ENCODE peak calls at places on chromosomes 13 and 19, in five cellular contexts. One of them, this sample, is unnamed. For H3K4me1, the result is how much of the 10 kb centered on the place peaks cover.

GRCh38 chr13:74464656-74465055 is 330.5 kb upstream of the KLF12 start:
- DNase-seq in tibial artery: no peak
- DNase-seq in psoas muscle: no peak
- DNase-seq in mesenchymal stem cell: no peak
- DNase-seq in A673: peak
- DNase-seq in this sample: no peak

GRCh38 chr13:46022476-46022875 is 30.1 kb downstream of the ZC3H13 start:
- DNase-seq in tibial artery: no peak
- DNase-seq in psoas muscle: no peak
- DNase-seq in mesenchymal stem cell: no peak
- DNase-seq in A673: no peak
- DNase-seq in this sample: no peak

GRCh38 chr13:28138012-28138755 is at the start of gene PAN3:
- DNase-seq in tibial artery: peak
- DNase-seq in psoas muscle: peak
- DNase-seq in mesenchymal stem cell: peak
- DNase-seq in A673: peak
- DNase-seq in this sample: peak

GRCh38 chr13:113500530-113501265 is 10.2 kb upstream of the DCUN1D2 start:
- DNase-seq in tibial artery: no peak
- DNase-seq in psoas muscle: no peak
- DNase-seq in mesenchymal stem cell: no peak
- DNase-seq in A673: no peak
- DNase-seq in this sample: no peak

GRCh38 chr19:19410553-19411550 is 5.4 kb downstream of the GATAD2A start:
- DNase-seq in tibial artery: no peak
- DNase-seq in psoas muscle: no peak
- DNase-seq in mesenchymal stem cell: no peak
- DNase-seq in A673: no peak
- DNase-seq in this sample: no peak

GRCh38 chr19:15195381-15195964 is 5.3 kb downstream of the NOTCH3 start:
- DNase-seq in tibial artery: peak
- DNase-seq in psoas muscle: peak
- DNase-seq in mesenchymal stem cell: peak
- DNase-seq in A673: peak
- DNase-seq in this sample: no peak

GRCh38 chr19:37691881-37692504 is 27.6 kb downstream of the ZNF607 start:
- DNase-seq in tibial artery: peak
- DNase-seq in psoas muscle: peak
- DNase-seq in mesenchymal stem cell: peak
- DNase-seq in A673: peak
- DNase-seq in this sample: peak

GRCh38 chr19:50398675-50399367 is 14.7 kb downstream of the POLD1 start:
- DNase-seq in tibial artery: no peak
- DNase-seq in psoas muscle: no peak
- DNase-seq in mesenchymal stem cell: no peak
- DNase-seq in A673: no peak
- DNase-seq in this sample: no peak

GRCh38 chr13:111548301-111548700 is 227.9 kb downstream of the TEX29 start:
- DNase-seq in tibial artery: no peak
- DNase-seq in psoas muscle: no peak
- DNase-seq in mesenchymal stem cell: no peak
- DNase-seq in A673: no peak
- DNase-seq in this sample: no peak

GRCh38 chr19:10518444-10519361 is 1.5 kb upstream of the S1PR5 start:
- DNase-seq in tibial artery: no peak
- DNase-seq in psoas muscle: no peak
- DNase-seq in mesenchymal stem cell: no peak
- DNase-seq in A673: no peak
- DNase-seq in this sample: no peak

GRCh38 chr19:29587518-29587986 is 18.5 kb upstream of the POP4 start:
- DNase-seq in tibial artery: no peak
- DNase-seq in psoas muscle: no peak
- DNase-seq in mesenchymal stem cell: peak
- DNase-seq in A673: no peak
- DNase-seq in this sample: no peak

GRCh38 chr19:33641956-33642498 is 20.3 kb downstream of the CHST8 start:
- DNase-seq in tibial artery: no peak
- DNase-seq in psoas muscle: no peak
- DNase-seq in mesenchymal stem cell: no peak
- DNase-seq in A673: no peak
- DNase-seq in this sample: no peak

GRCh38 chr19:11675569-11675968 is 63.2 kb downstream of the ZNF823 start:
- DNase-seq in tibial artery: no peak
- DNase-seq in psoas muscle: no peak
- DNase-seq in mesenchymal stem cell: no peak
- DNase-seq in A673: no peak
- DNase-seq in this sample: no peak

GRCh38 chr13:108176685-108177274 is 38.6 kb downstream of the LIG4 start:
- DNase-seq in tibial artery: no peak
- DNase-seq in psoas muscle: no peak
- DNase-seq in mesenchymal stem cell: peak
- DNase-seq in A673: peak
- DNase-seq in this sample: peak

GRCh38 chr19:44303976-44304568 is 753 bp downstream of the ZNF235 start:
- DNase-seq in tibial artery: no peak
- DNase-seq in psoas muscle: no peak
- DNase-seq in mesenchymal stem cell: peak
- DNase-seq in A673: peak
- DNase-seq in this sample: no peak

GRCh38 chr13:36282818-36283432 is 14.7 kb downstream of the CCDC169 start:
- DNase-seq in tibial artery: no peak
- DNase-seq in psoas muscle: no peak
- DNase-seq in mesenchymal stem cell: peak
- DNase-seq in A673: peak
- DNase-seq in this sample: no peak

GRCh38 chr13:60398949-60399589 is 2.0 kb downstream of the TDRD3 start:
- DNase-seq in tibial artery: no peak
- DNase-seq in psoas muscle: no peak
- DNase-seq in mesenchymal stem cell: peak
- DNase-seq in A673: no peak
- DNase-seq in this sample: no peak

GRCh38 chr13:87954116-87954515 is 282.9 kb downstream of the SLITRK5 start:
- DNase-seq in tibial artery: no peak
- DNase-seq in psoas muscle: no peak
- DNase-seq in mesenchymal stem cell: peak
- DNase-seq in A673: peak
- DNase-seq in this sample: no peak

GRCh38 chr13:67120872-67121531 is 109.1 kb downstream of the PCDH9 start:
- DNase-seq in tibial artery: no peak
- DNase-seq in psoas muscle: no peak
- DNase-seq in mesenchymal stem cell: peak
- DNase-seq in A673: no peak
- DNase-seq in this sample: no peak

GRCh38 chr19:58182577-58182988 is 278 bp upstream of the ZNF274 start:
- DNase-seq in tibial artery: no peak
- DNase-seq in psoas muscle: no peak
- DNase-seq in mesenchymal stem cell: no peak
- DNase-seq in A673: peak
- DNase-seq in this sample: no peak

GRCh38 chr13:50437252-50437651 is 406.2 kb downstream of the DLEU7 start:
- DNase-seq in tibial artery: no peak
- DNase-seq in psoas muscle: no peak
- DNase-seq in mesenchymal stem cell: peak
- DNase-seq in A673: no peak
- DNase-seq in this sample: no peak

GRCh38 chr19:3633559-3633988 is 7.0 kb upstream of the CACTIN start:
- DNase-seq in tibial artery: no peak
- DNase-seq in psoas muscle: no peak
- DNase-seq in mesenchymal stem cell: no peak
- DNase-seq in A673: no peak
- DNase-seq in this sample: no peak

GRCh38 chr13:40772765-40773473 is 1.9 kb upstream of the MRPS31 start:
- DNase-seq in tibial artery: no peak
- DNase-seq in psoas muscle: no peak
- DNase-seq in mesenchymal stem cell: no peak
- DNase-seq in A673: no peak
- DNase-seq in this sample: no peak

GRCh38 chr19:41273076-41273475 is 8.9 kb downstream of the HNRNPUL1 start:
- DNase-seq in tibial artery: no peak
- DNase-seq in psoas muscle: no peak
- DNase-seq in mesenchymal stem cell: no peak
- DNase-seq in A673: no peak
- DNase-seq in this sample: no peak

GRCh38 chr19:29714371-29714952 is 599 bp downstream of the C19orf12 start:
- DNase-seq in tibial artery: no peak
- DNase-seq in psoas muscle: no peak
- DNase-seq in mesenchymal stem cell: no peak
- DNase-seq in A673: no peak
- DNase-seq in this sample: no peak

GRCh38 chr19:7737215-7737614 is 5.3 kb upstream of the CLEC4G start:
- DNase-seq in tibial artery: no peak
- DNase-seq in psoas muscle: no peak
- DNase-seq in mesenchymal stem cell: no peak
- DNase-seq in A673: no peak
- DNase-seq in this sample: no peak

GRCh38 chr19:12969292-12969988 is at the start of gene DAND5:
- DNase-seq in tibial artery: no peak
- DNase-seq in psoas muscle: no peak
- DNase-seq in mesenchymal stem cell: no peak
- DNase-seq in A673: no peak
- DNase-seq in this sample: no peak

GRCh38 chr19:8069116-8069973 is 16.8 kb downstream of the CCL25 start:
- DNase-seq in tibial artery: no peak
- DNase-seq in psoas muscle: no peak
- DNase-seq in mesenchymal stem cell: no peak
- DNase-seq in A673: peak
- DNase-seq in this sample: no peak

GRCh38 chr19:33444993-33445751 is 71.7 kb downstream of the CEBPG start:
- DNase-seq in tibial artery: peak
- DNase-seq in psoas muscle: no peak
- DNase-seq in mesenchymal stem cell: no peak
- DNase-seq in A673: no peak
- DNase-seq in this sample: no peak

GRCh38 chr19:11659612-11660011 is 62.3 kb downstream of the ZNF627 start:
- DNase-seq in tibial artery: no peak
- DNase-seq in psoas muscle: no peak
- DNase-seq in mesenchymal stem cell: no peak
- DNase-seq in A673: no peak
- DNase-seq in this sample: no peak

GRCh38 chr13:47639716-47640447 is 361.2 kb downstream of the SUCLA2 start:
- DNase-seq in tibial artery: no peak
- DNase-seq in psoas muscle: no peak
- DNase-seq in mesenchymal stem cell: peak
- DNase-seq in A673: no peak
- DNase-seq in this sample: no peak

GRCh38 chr13:29749401-29750177 is 100.8 kb downstream of the UBL3 start:
- DNase-seq in tibial artery: no peak
- DNase-seq in psoas muscle: peak
- DNase-seq in mesenchymal stem cell: peak
- DNase-seq in A673: no peak
- DNase-seq in this sample: no peak

GRCh38 chr13:43058318-43058674 is 34.9 kb downstream of the DNAJC15 start:
- DNase-seq in tibial artery: no peak
- DNase-seq in psoas muscle: no peak
- DNase-seq in mesenchymal stem cell: peak
- DNase-seq in A673: peak
- DNase-seq in this sample: no peak
- H3K27ac ChIP-seq in tibial artery: no peak
- H3K27ac ChIP-seq in psoas muscle: no peak
- H3K27ac ChIP-seq in mesenchymal stem cell: peak
- H3K27ac ChIP-seq in A673: no peak
- H3K27ac ChIP-seq in this sample: no peak

DNA sequence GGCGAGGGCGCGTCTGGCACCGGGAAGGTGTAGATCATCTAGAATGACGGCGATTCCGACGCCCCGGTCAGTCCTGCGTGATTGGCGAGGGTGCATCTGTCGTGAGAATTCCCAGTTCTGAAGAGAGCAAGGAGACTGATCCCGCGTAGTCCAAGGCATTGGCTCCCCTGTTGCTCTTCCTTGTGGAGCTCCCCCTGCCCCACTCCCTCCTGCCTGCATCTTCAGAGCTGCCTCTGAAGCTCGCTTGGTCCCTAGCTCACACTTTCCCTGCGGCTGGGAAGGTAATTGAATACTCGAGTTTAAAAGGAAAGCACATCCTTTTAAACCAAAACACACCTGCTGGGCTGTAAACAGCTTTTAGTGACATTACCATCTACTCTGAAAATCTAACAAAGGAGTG is 26.0 kb upstream of the NDUFS7 start:
- DNase-seq in tibial artery: no peak
- DNase-seq in psoas muscle: no peak
- DNase-seq in mesenchymal stem cell: no peak
- DNase-seq in A673: no peak
- DNase-seq in this sample: no peak
- H3K4me1 ChIP-seq in tibial artery: half or more
- H3K4me1 ChIP-seq in psoas muscle: under half
- H3K4me1 ChIP-seq in mesenchymal stem cell: under half
- H3K4me1 ChIP-seq in A673: half or more
- H3K4me1 ChIP-seq in this sample: half or more

GRCh38 chr19:47493378-47494210 is 9.6 kb upstream of the KPTN start:
- DNase-seq in tibial artery: no peak
- DNase-seq in psoas muscle: no peak
- DNase-seq in mesenchymal stem cell: no peak
- DNase-seq in A673: no peak
- DNase-seq in this sample: no peak

GRCh38 chr19:47491358-47492136 is 7.5 kb upstream of the KPTN start:
- DNase-seq in tibial artery: no peak
- DNase-seq in psoas muscle: no peak
- DNase-seq in mesenchymal stem cell: no peak
- DNase-seq in A673: no peak
- DNase-seq in this sample: no peak

GRCh38 chr19:47490847-47491246 is 6.8 kb upstream of the KPTN start:
- DNase-seq in tibial artery: no peak
- DNase-seq in psoas muscle: no peak
- DNase-seq in mesenchymal stem cell: no peak
- DNase-seq in A673: no peak
- DNase-seq in this sample: no peak

GRCh38 chr19:47492571-47493377 is 8.8 kb upstream of the KPTN start:
- DNase-seq in tibial artery: no peak
- DNase-seq in psoas muscle: no peak
- DNase-seq in mesenchymal stem cell: no peak
- DNase-seq in A673: no peak
- DNase-seq in this sample: no peak

GRCh38 chr19:47492137-47492533 is 8.1 kb upstream of the KPTN start:
- DNase-seq in tibial artery: no peak
- DNase-seq in psoas muscle: no peak
- DNase-seq in mesenchymal stem cell: no peak
- DNase-seq in A673: no peak
- DNase-seq in this sample: no peak
- H3K27ac ChIP-seq in tibial artery: no peak
- H3K27ac ChIP-seq in psoas muscle: no peak
- H3K27ac ChIP-seq in mesenchymal stem cell: no peak
- H3K27ac ChIP-seq in A673: no peak
- H3K27ac ChIP-seq in this sample: no peak

DNA sequence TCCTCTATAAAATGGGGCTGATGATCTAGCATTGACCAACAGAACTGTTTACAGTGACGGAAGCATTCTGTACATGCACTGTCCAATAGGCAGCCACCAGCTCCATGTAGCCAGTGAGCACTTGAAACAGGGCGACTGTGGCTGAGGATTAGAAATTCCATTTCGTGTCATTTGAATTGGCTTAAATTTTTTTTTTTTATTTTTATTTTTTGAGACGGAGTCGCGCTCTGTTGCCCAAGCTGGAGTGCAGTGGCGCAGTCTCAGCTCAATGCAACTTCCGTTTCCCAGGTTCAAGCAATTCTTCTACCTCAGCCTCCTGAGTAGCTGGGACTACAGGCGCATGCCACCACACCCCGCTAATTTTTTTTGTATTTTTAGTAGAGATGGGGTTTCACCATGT is 3.0 kb downstream of the PRKCG start:
- DNase-seq in tibial artery: no peak
- DNase-seq in psoas muscle: no peak
- DNase-seq in mesenchymal stem cell: no peak
- DNase-seq in A673: no peak
- DNase-seq in this sample: no peak
- H3K4me1 ChIP-seq in tibial artery: under half
- H3K4me1 ChIP-seq in psoas muscle: under half
- H3K4me1 ChIP-seq in mesenchymal stem cell: under half
- H3K4me1 ChIP-seq in A673: under half
- H3K4me1 ChIP-seq in this sample: under half

This sample was measured in tibial nerve.